ENCODE peak calls at places on chromosomes 6 and 20, in nine cellular contexts. Y, W, E, Q, P, X, U, K and O are unnamed samples.
A peak's percentile ranks its signal among the peaks of the same experiment; 100 is the strongest.

GRCh38 chr6:157428418-157429202 is 47.6 kb downstream of the ZDHHC14 start:
- DNase-seq in Y (no peak), W (no peak), E (no peak), Q (no peak), P (no peak), X (no peak), U (no peak), K (peak; percentile 91), O (peak; percentile 24)

GRCh38 chr6:42740725-42741124 is 5.2 kb downstream of the TBCC start:
- DNase-seq in Y (no peak), W (no peak), E (no peak), Q (no peak), P (no peak), X (no peak), U (no peak), K (no peak), O (no peak)

GRCh38 chr6:27280064-27280539 is 32.0 kb downstream of the POM121L2 start:
- DNase-seq in Y (no peak), W (no peak), E (peak; percentile 2), Q (peak; percentile 56), P (peak; percentile 60), X (peak; percentile 56), U (no peak), K (peak; percentile 63), O (peak; percentile 58)

GRCh38 chr6:61842005-61842404 is 444.0 kb downstream of the KHDRBS2 start:
- DNase-seq in Y (no peak), W (no peak), E (peak; percentile 61), Q (no peak), P (no peak), X (no peak), U (no peak), K (no peak), O (no peak)

GRCh38 chr20:34915131-34915530 is 38.7 kb downstream of the ACSS2 start:
- DNase-seq in Y (no peak), W (no peak), E (no peak), Q (no peak), P (no peak), X (no peak), U (no peak), K (no peak), O (no peak)

GRCh38 chr20:34302312-34302722 is 838 bp downstream of the AHCY start:
- DNase-seq in Y (no peak), W (no peak), E (no peak), Q (peak; percentile 27), P (peak; percentile 53), X (peak; percentile 35), U (no peak), K (peak; percentile 25), O (peak; percentile 57)

GRCh38 chr20:20437314-20437713 is 69.4 kb downstream of the INSM1 start:
- DNase-seq in Y (no peak), W (no peak), E (no peak), Q (no peak), P (no peak), X (no peak), U (no peak), K (no peak), O (no peak)

GRCh38 chr6:35486005-35486925 is 10.6 kb downstream of the TEAD3 start:
- DNase-seq in Y (peak; percentile 93), W (no peak), E (no peak), Q (no peak), P (no peak), X (no peak), U (no peak), K (peak; percentile 98), O (no peak)

GRCh38 chr20:44206132-44206531 is 4.4 kb downstream of the OSER1 start:
- DNase-seq in Y (no peak), W (no peak), E (no peak), Q (no peak), P (no peak), X (no peak), U (no peak), K (no peak), O (no peak)

GRCh38 chr20:38975539-38976120 is 13.5 kb downstream of the DHX35 start:
- DNase-seq in Y (no peak), W (no peak), E (no peak), Q (no peak), P (no peak), X (peak; percentile 22), U (no peak), K (peak; percentile 43), O (no peak)

GRCh38 chr6:7050911-7051779 is 56.6 kb upstream of the RREB1 start:
- DNase-seq in Y (peak; percentile 65), W (no peak), E (no peak), Q (peak; percentile 82), P (peak; percentile 73), X (peak; percentile 84), U (peak; percentile 65), K (no peak), O (peak; percentile 92)

GRCh38 chr6:56766806-56767178 is 124.1 kb upstream of the DST start:
- DNase-seq in Y (no peak), W (no peak), E (no peak), Q (no peak), P (peak; percentile 90), X (peak; percentile 83), U (no peak), K (peak; percentile 92), O (peak; percentile 91)

GRCh38 chr6:22637781-22638180 is 68.4 kb downstream of the HDGFL1 start:
- DNase-seq in Y (no peak), W (no peak), E (no peak), Q (no peak), P (no peak), X (no peak), U (no peak), K (no peak), O (no peak)

GRCh38 chr6:170053966-170054661 is 236.8 kb downstream of the DLL1 start:
- DNase-seq in Y (peak; percentile 26), W (no peak), E (no peak), Q (no peak), P (no peak), X (no peak), U (peak; percentile 34), K (no peak), O (no peak)

GRCh38 chr6:17280552-17281090 is 540 bp upstream of the RBM24 start:
- DNase-seq in Y (peak; percentile 56), W (no peak), E (no peak), Q (peak; percentile 15), P (no peak), X (peak; percentile 19), U (peak; percentile 63), K (no peak), O (no peak)

GRCh38 chr6:39932386-39932785 is 1.9 kb downstream of the MOCS1 start:
- DNase-seq in Y (no peak), W (no peak), E (no peak), Q (no peak), P (no peak), X (no peak), U (no peak), K (no peak), O (no peak)

GRCh38 chr20:52936368-52936986 is 35.7 kb upstream of the TSHZ2 start:
- DNase-seq in Y (no peak), W (no peak), E (no peak), Q (no peak), P (no peak), X (no peak), U (no peak), K (no peak), O (peak; percentile 12)

GRCh38 chr6:29005183-29005885 is at the start of gene ZNF311:
- DNase-seq in Y (peak; percentile 65), W (no peak), E (no peak), Q (peak; percentile 54), P (peak; percentile 80), X (peak; percentile 64), U (peak; percentile 70), K (peak; percentile 69), O (peak; percentile 67)

GRCh38 chr6:42502127-42502526 is 50.4 kb upstream of the TRERF1 start:
- DNase-seq in Y (no peak), W (no peak), E (no peak), Q (no peak), P (no peak), X (no peak), U (no peak), K (no peak), O (no peak)

GRCh38 chr6:54805077-54805476 is 41.5 kb upstream of the FAM83B start:
- DNase-seq in Y (no peak), W (no peak), E (no peak), Q (no peak), P (peak; percentile 56), X (no peak), U (no peak), K (no peak), O (no peak)

GRCh38 chr6:155341130-155341828 is 27.0 kb upstream of the TFB1M start:
- DNase-seq in Y (no peak), W (no peak), E (no peak), Q (peak; percentile 82), P (peak; percentile 67), X (peak; percentile 81), U (no peak), K (peak; percentile 89), O (peak; percentile 92)

GRCh38 chr6:24564081-24564480 is 69.3 kb downstream of the ALDH5A1 start:
- DNase-seq in Y (no peak), W (no peak), E (no peak), Q (no peak), P (no peak), X (no peak), U (no peak), K (no peak), O (no peak)

GRCh38 chr20:57480444-57481152 is 44.3 kb downstream of the CTCFL start:
- DNase-seq in Y (no peak), W (no peak), E (no peak), Q (no peak), P (no peak), X (no peak), U (peak; percentile 26), K (no peak), O (no peak)

GRCh38 chr20:31542201-31542842 is 28.1 kb downstream of the HM13 start:
- DNase-seq in Y (no peak), W (no peak), E (no peak), Q (no peak), P (no peak), X (no peak), U (no peak), K (peak; percentile 68), O (no peak)

GRCh38 chr20:58075980-58076749 is 152.3 kb downstream of the ANKRD60 start:
- DNase-seq in Y (no peak), W (no peak), E (no peak), Q (no peak), P (no peak), X (peak; percentile 27), U (peak; percentile 27), K (no peak), O (no peak)

GRCh38 chr20:5073154-5074049 is 46.4 kb downstream of the PCNA start:
- DNase-seq in Y (peak; percentile 89), W (no peak), E (no peak), Q (peak; percentile 27), P (peak; percentile 24), X (peak; percentile 56), U (peak; percentile 87), K (peak; percentile 91), O (peak; percentile 61)

GRCh38 chr6:47698342-47698787 is at the start of gene ADGRF4:
- DNase-seq in Y (peak; percentile 44), W (no peak), E (no peak), Q (peak; percentile 79), P (peak; percentile 91), X (peak; percentile 30), U (no peak), K (peak; percentile 98), O (peak; percentile 48)

GRCh38 chr6:122778334-122778733 is 1.2 kb upstream of the FABP7 start:
- DNase-seq in Y (no peak), W (no peak), E (no peak), Q (no peak), P (no peak), X (no peak), U (no peak), K (no peak), O (no peak)

GRCh38 chr6:15427360-15428070 is 181.6 kb downstream of the JARID2 start:
- DNase-seq in Y (no peak), W (no peak), E (no peak), Q (peak; percentile 47), P (peak; percentile 75), X (no peak), U (no peak), K (peak; percentile 46), O (no peak)

GRCh38 chr20:48649868-48650267 is 177.9 kb downstream of the PREX1 start:
- DNase-seq in Y (no peak), W (no peak), E (no peak), Q (no peak), P (no peak), X (no peak), U (no peak), K (no peak), O (no peak)

GRCh38 chr6:114096553-114097172 is 125.7 kb upstream of the HDAC2 start:
- DNase-seq in Y (no peak), W (peak; percentile 68), E (no peak), Q (no peak), P (peak; percentile 55), X (peak; percentile 51), U (no peak), K (no peak), O (peak; percentile 18)